ENCODE peak calls at places on chromosomes 7 and 10, in four cellular contexts. K is adrenal gland, C is globus pallidus, H is amniotic stem cell. T is an unnamed sample.

GRCh38 chr7:148457310-148457921 is 133.2 kb upstream of the C7orf33 start:
- DNase-seq in K (no peak), C (no peak), H (no peak), T (no peak)

GRCh38 chr10:6202684-6203330 is at the start of gene PFKFB3:
- DNase-seq in K (peak; percentile 97), C (peak; percentile 96), H (peak; percentile 94), T (peak; percentile 95)

GRCh38 chr7:54090652-54091213 is 451.4 kb upstream of the VSTM2A start:
- DNase-seq in K (no peak), C (no peak), H (no peak), T (no peak)

GRCh38 chr10:5094265-5095205 is at the start of gene AKR1C3:
- DNase-seq in K (no peak), C (no peak), H (peak; percentile 38), T (no peak)

GRCh38 chr10:26216949-26217395 is 398 bp downstream of the GAD2 start:
- DNase-seq in K (no peak), C (no peak), H (no peak), T (no peak)

GRCh38 chr10:12187321-12187905 is 8.3 kb downstream of the NUDT5 start:
- DNase-seq in K (no peak), C (no peak), H (no peak), T (no peak)

GRCh38 chr7:19099924-19100323 is 17.5 kb downstream of the TWIST1 start:
- DNase-seq in K (no peak), C (no peak), H (no peak), T (no peak)

GRCh38 chr10:29105516-29106215 is 183.2 kb upstream of the LYZL1 start:
- DNase-seq in K (no peak), C (no peak), H (peak; percentile 48), T (no peak)

GRCh38 chr7:137966636-137967142 is 35.2 kb downstream of the CREB3L2 start:
- DNase-seq in K (no peak), C (no peak), H (no peak), T (no peak)

GRCh38 chr10:98419456-98420261 is 4.7 kb upstream of the PYROXD2 start:
- DNase-seq in K (no peak), C (no peak), H (no peak), T (no peak)

GRCh38 chr10:124221356-124222297 is 128.2 kb upstream of the CHST15 start:
- DNase-seq in K (no peak), C (no peak), H (no peak), T (peak; percentile 49)

GRCh38 chr7:2757361-2757903 is 69.4 kb downstream of the AMZ1 start:
- DNase-seq in K (peak; percentile 91), C (peak; percentile 68), H (peak; percentile 53), T (peak; percentile 38)

GRCh38 chr7:24917510-24918239 is 62.3 kb downstream of the OSBPL3 start:
- DNase-seq in K (no peak), C (no peak), H (no peak), T (no peak)

GRCh38 chr10:77877461-77878344 is 48.9 kb downstream of the DLG5 start:
- DNase-seq in K (peak; percentile 88), C (no peak), H (no peak), T (peak; percentile 34)

GRCh38 chr10:16009736-16010259 is 149.5 kb upstream of the MINDY3 start:
- DNase-seq in K (no peak), C (no peak), H (no peak), T (no peak)

GRCh38 chr10:93572606-93573005 is 6.1 kb downstream of the FFAR4 start:
- DNase-seq in K (no peak), C (no peak), H (no peak), T (no peak)

GRCh38 chr10:7819126-7819470 is 793 bp downstream of the TAF3 start:
- DNase-seq in K (peak; percentile 55), C (peak; percentile 44), H (no peak), T (peak; percentile 44)

GRCh38 chr10:113062977-113063967 is 113.2 kb downstream of the TCF7L2 start:
- DNase-seq in K (no peak), C (no peak), H (no peak), T (no peak)

GRCh38 chr7:100602889-100603696 is 930 bp downstream of the PCOLCE start:
- DNase-seq in K (peak; percentile 69), C (no peak), H (peak; percentile 58), T (peak; percentile 59)

GRCh38 chr7:83947260-83947659 is 247.3 kb downstream of the SEMA3A start:
- DNase-seq in K (peak; percentile 8), C (peak; percentile 58), H (no peak), T (peak; percentile 8)

GRCh38 chr7:150317748-150318444 is 5.3 kb upstream of the LRRC61 start:
- DNase-seq in K (no peak), C (no peak), H (no peak), T (no peak)

GRCh38 chr7:156175003-156175402 is 362.7 kb upstream of the SHH start:
- DNase-seq in K (no peak), C (no peak), H (no peak), T (no peak)

GRCh38 chr7:64884085-64884912 is 18.8 kb upstream of the ZNF273 start:
- DNase-seq in K (no peak), C (no peak), H (no peak), T (no peak)

GRCh38 chr10:44921506-44921905 is 10.4 kb downstream of the TMEM72 start:
- DNase-seq in K (no peak), C (no peak), H (no peak), T (no peak)

GRCh38 chr10:125172694-125173093 is 12.3 kb upstream of the CTBP2 start:
- DNase-seq in K (no peak), C (no peak), H (no peak), T (no peak)

GRCh38 chr7:134690016-134690415 is 43.4 kb downstream of the BPGM start:
- DNase-seq in K (no peak), C (peak; percentile 82), H (peak; percentile 53), T (no peak)

GRCh38 chr10:82980321-82980720 is 1105.3 kb downstream of the NRG3 start:
- DNase-seq in K (no peak), C (no peak), H (no peak), T (no peak)

GRCh38 chr10:62437696-62438095 is 63.5 kb downstream of the ZNF365 start:
- DNase-seq in K (no peak), C (peak; percentile 71), H (peak; percentile 54), T (no peak)

GRCh38 chr7:78828317-78828716 is 625.1 kb downstream of the MAGI2 start:
- DNase-seq in K (no peak), C (no peak), H (no peak), T (no peak)

GRCh38 chr10:111705026-111705425 is 478.5 kb downstream of the GPAM start:
- DNase-seq in K (no peak), C (no peak), H (no peak), T (no peak)

GRCh38 chr10:14024349-14025202 is 306.1 kb downstream of the FRMD4A start:
- DNase-seq in K (peak; percentile 42), C (peak; percentile 64), H (no peak), T (peak; percentile 21)

GRCh38 chr7:88243345-88243909 is 23.6 kb upstream of the SRI start:
- DNase-seq in K (peak; percentile 51), C (peak; percentile 44), H (no peak), T (no peak)

GRCh38 chr7:78769551-78770101 is 683.8 kb downstream of the MAGI2 start:
- DNase-seq in K (no peak), C (peak; percentile 70), H (no peak), T (no peak)

GRCh38 chr7:33107136-33108066 is 1.8 kb downstream of the RP9 start:
- DNase-seq in K (peak; percentile 19), C (peak; percentile 38), H (peak; percentile 20), T (peak; percentile 32)

GRCh38 chr10:120186506-120186905 is 270.5 kb upstream of the PLPP4 start:
- DNase-seq in K (no peak), C (no peak), H (no peak), T (no peak)

GRCh38 chr7:77479536-77480088 is 57.5 kb upstream of the PTPN12 start:
- DNase-seq in K (no peak), C (no peak), H (no peak), T (no peak)

T was measured in transverse colon.